ENCODE peak calls at places on chromosome 11, in six cellular contexts. L is transverse colon, H is neuronal stem cell, E is upper lobe of right lung, W is A549, T is mesenchymal stem cell. O is an unnamed sample. For H3K4me1, the result is how much of the 10 kb centered on the place peaks cover.

GRCh38 chr11:93849751-93850584 is 450 bp downstream of the VSTM5 start:
- DNase-seq in L (peak), H (peak), E (no peak), W (peak), T (peak), O (peak)

GRCh38 chr11:14119357-14119756 is 156.8 kb downstream of the SPON1 start:
- DNase-seq in L (no peak), H (no peak), E (no peak), W (no peak), T (no peak), O (no peak)

GRCh38 chr11:86902345-86902744 is 52.9 kb downstream of the FZD4 start:
- DNase-seq in L (no peak), H (no peak), E (no peak), W (no peak), T (no peak), O (no peak)

GRCh38 chr11:43693069-43693468 is 12.5 kb downstream of the HSD17B12 start:
- DNase-seq in L (no peak), H (no peak), E (no peak), W (no peak), T (no peak), O (no peak)

GRCh38 chr11:83643115-83643514 is 356.9 kb upstream of the CCDC90B start:
- DNase-seq in L (no peak), H (no peak), E (no peak), W (no peak), T (no peak), O (no peak)

GRCh38 chr11:11931461-11932055 is 76.9 kb downstream of the DKK3 start:
- DNase-seq in L (no peak), H (peak), E (no peak), W (peak), T (peak), O (no peak)

GRCh38 chr11:2376751-2377451 is at the start of gene CD81:
- DNase-seq in L (no peak), H (peak), E (peak), W (peak), T (no peak), O (peak)

GRCh38 chr11:94768602-94769511 is 701 bp downstream of the AMOTL1 start:
- DNase-seq in L (peak), H (peak), E (peak), W (no peak), T (peak), O (peak)

GRCh38 chr11:124633355-124633754 is 10.7 kb downstream of the TBRG1 start:
- DNase-seq in L (no peak), H (no peak), E (no peak), W (peak), T (peak), O (no peak)

GRCh38 chr11:92295175-92296137 is 70.8 kb downstream of the FAT3 start:
- DNase-seq in L (peak), H (no peak), E (no peak), W (peak), T (peak), O (no peak)

GRCh38 chr11:70575396-70576060 is 177.2 kb downstream of the CTTN start:
- DNase-seq in L (no peak), H (no peak), E (peak), W (no peak), T (no peak), O (no peak)

GRCh38 chr11:77602385-77603105 is 12.8 kb downstream of the AQP11 start:
- DNase-seq in L (no peak), H (no peak), E (no peak), W (peak), T (peak), O (no peak)

GRCh38 chr11:71192629-71193028 is 59.7 kb downstream of the SHANK2 start:
- DNase-seq in L (no peak), H (no peak), E (no peak), W (no peak), T (no peak), O (no peak)

GRCh38 chr11:118532091-118532490 is 1.1 kb downstream of the TMEM25 start:
- DNase-seq in L (no peak), H (no peak), E (no peak), W (no peak), T (no peak), O (no peak)

GRCh38 chr11:45219411-45219810 is 66.7 kb downstream of the SYT13 start:
- DNase-seq in L (no peak), H (no peak), E (no peak), W (no peak), T (no peak), O (no peak)

GRCh38 chr11:31237819-31238771 is 131.4 kb downstream of the DCDC1 start:
- DNase-seq in L (no peak), H (peak), E (no peak), W (peak), T (peak), O (no peak)

GRCh38 chr11:122998727-122999370 is 17.2 kb upstream of the BSX start:
- DNase-seq in L (no peak), H (no peak), E (no peak), W (no peak), T (no peak), O (no peak)

GRCh38 chr11:122334546-122335375 is 218.7 kb upstream of the BLID start:
- DNase-seq in L (no peak), H (no peak), E (no peak), W (no peak), T (no peak), O (no peak)

GRCh38 chr11:73257342-73258103 is 14.6 kb upstream of the P2RY6 start:
- DNase-seq in L (no peak), H (no peak), E (peak), W (peak), T (peak), O (no peak)

GRCh38 chr11:20541503-20541902 is 57.9 kb upstream of the SLC6A5 start:
- DNase-seq in L (no peak), H (no peak), E (no peak), W (no peak), T (no peak), O (no peak)

GRCh38 chr11:64758330-64759079 is 1.3 kb downstream of the PYGM start:
- DNase-seq in L (no peak), H (no peak), E (peak), W (no peak), T (no peak), O (no peak)

GRCh38 chr11:27421819-27422494 is 50.6 kb downstream of the LGR4 start:
- DNase-seq in L (no peak), H (no peak), E (no peak), W (no peak), T (no peak), O (no peak)

GRCh38 chr11:45089845-45090499 is 56.5 kb upstream of the PRDM11 start:
- DNase-seq in L (no peak), H (no peak), E (no peak), W (peak), T (peak), O (no peak)

GRCh38 chr11:63838150-63838681 is 694 bp upstream of the MARK2 start:
- DNase-seq in L (peak), H (no peak), E (no peak), W (no peak), T (no peak), O (no peak)

GRCh38 chr11:64725601-64726139 is 2.7 kb upstream of the NRXN2 start:
- DNase-seq in L (no peak), H (no peak), E (peak), W (no peak), T (no peak), O (no peak)

GRCh38 chr11:118214210-118214914 is 10.4 kb downstream of the JAML start:
- DNase-seq in L (no peak), H (no peak), E (no peak), W (no peak), T (no peak), O (no peak)

GRCh38 chr11:131686836-131687235 is 316.4 kb downstream of the NTM start:
- DNase-seq in L (no peak), H (no peak), E (no peak), W (no peak), T (no peak), O (no peak)

GRCh38 chr11:77411238-77411637 is 62.7 kb downstream of the PAK1 start:
- DNase-seq in L (peak), H (no peak), E (peak), W (peak), T (peak), O (peak)

GRCh38 chr11:123405123-123405592 is 24.9 kb upstream of the GRAMD1B start:
- DNase-seq in L (no peak), H (no peak), E (no peak), W (no peak), T (peak), O (no peak)

GRCh38 chr11:106091480-106092123 is 14.1 kb downstream of the AASDHPPT start:
- DNase-seq in L (no peak), H (no peak), E (peak), W (no peak), T (peak), O (no peak)

GRCh38 chr11:72446929-72447753 is 12.8 kb upstream of the CLPB start:
- DNase-seq in L (no peak), H (no peak), E (no peak), W (peak), T (peak), O (no peak)

GRCh38 chr11:17852246-17852645 is 117.7 kb downstream of the KCNC1 start:
- DNase-seq in L (no peak), H (no peak), E (no peak), W (no peak), T (no peak), O (no peak)

GRCh38 chr11:55554169-55554568 is at the start of gene OR4C15:
- DNase-seq in L (no peak), H (no peak), E (no peak), W (no peak), T (no peak), O (no peak)

GRCh38 chr11:48036011-48036410 is 55.7 kb downstream of the PTPRJ start:
- DNase-seq in L (no peak), H (no peak), E (no peak), W (no peak), T (no peak), O (no peak)

GRCh38 chr11:28697920-28698827 is 590.0 kb downstream of the METTL15 start:
- DNase-seq in L (peak), H (peak), E (peak), W (peak), T (peak), O (peak)

GRCh38 chr11:102260241-102260640 is 57.0 kb upstream of the BIRC3 start:
- DNase-seq in L (no peak), H (peak), E (no peak), W (no peak), T (no peak), O (no peak)
- H3K4me1 ChIP-seq in L (under half), H (under half), E (under half), W (under half), T (under half), O (under half)

DNA sequence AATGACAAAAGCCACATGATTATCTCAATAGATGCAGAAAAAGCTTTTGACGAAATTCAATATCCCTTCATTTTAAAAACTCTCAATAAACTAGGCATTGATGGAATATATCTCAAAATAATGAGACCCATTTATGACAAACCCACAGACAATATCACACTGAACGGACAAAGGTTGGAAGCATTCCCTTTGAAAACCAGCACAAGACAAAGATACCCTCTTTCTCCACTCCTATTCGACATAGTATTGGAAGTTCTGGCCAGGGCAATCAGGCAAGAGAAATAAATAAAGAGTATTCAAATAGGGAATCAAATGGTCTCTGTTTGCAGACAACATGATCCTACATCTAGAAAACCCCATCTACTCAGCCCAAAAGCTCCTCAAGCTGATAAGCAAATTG is 52.0 kb downstream of the CASP12 start:
- DNase-seq in L (no peak), H (no peak), E (no peak), W (no peak), T (no peak), O (no peak)
- H3K27ac ChIP-seq in L (no peak), H (no peak), E (no peak), W (no peak), T (no peak), O (no peak)

GRCh38 chr11:57641011-57641410 is 8.7 kb downstream of the YPEL4 start:
- DNase-seq in L (no peak), H (no peak), E (no peak), W (peak), T (peak), O (no peak)
- H3K4me1 ChIP-seq in L (under half), H (under half), E (under half), W (under half), T (under half), O (under half)

DNA sequence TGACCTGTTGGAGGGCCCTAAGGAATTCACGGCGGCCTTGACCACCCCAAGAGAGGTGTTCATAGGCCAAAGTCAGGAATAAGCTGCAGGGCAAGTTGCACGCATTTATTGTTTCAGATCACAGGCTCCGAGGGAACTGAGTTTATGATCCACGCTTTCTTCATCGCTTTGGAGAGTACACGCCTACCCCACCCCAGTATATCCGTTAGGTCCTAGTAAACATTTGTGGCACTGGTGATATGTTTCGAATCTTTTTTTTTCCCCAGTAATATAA is 816 bp downstream of the GANAB start:
- DNase-seq in L (no peak), H (no peak), E (no peak), W (no peak), T (no peak), O (no peak)
- H3K27ac ChIP-seq in L (peak), H (peak), E (peak), W (peak), T (peak), O (peak)

O was measured in pancreas.